ENCODE peak calls at places on chromosome 5, in five cellular contexts. One of them, this sample, is unnamed.

GRCh38 chr5:93240228-93240834 is 340.7 kb downstream of the NR2F1-AS1 start:
- DNase-seq in left ventricle myocardium inferior: no peak
- DNase-seq in CD4-positive, alpha-beta T cell: no peak
- DNase-seq in sigmoid colon: no peak
- DNase-seq in lung: no peak
- DNase-seq in this sample: no peak

GRCh38 chr5:107566537-107566875 is 104.2 kb downstream of the EFNA5 start:
- DNase-seq in lung: no peak
- DNase-seq in CD4-positive, alpha-beta T cell: no peak
- DNase-seq in left ventricle myocardium inferior: no peak
- DNase-seq in sigmoid colon: no peak
- DNase-seq in this sample: no peak

GRCh38 chr5:177086918-177087706 is 397 bp downstream of the FGFR4 start:
- DNase-seq in left ventricle myocardium inferior: no peak
- DNase-seq in lung: peak
- DNase-seq in sigmoid colon: no peak
- DNase-seq in CD4-positive, alpha-beta T cell: peak
- DNase-seq in this sample: peak

GRCh38 chr5:98735806-98736507 is 37.5 kb upstream of the RGMB start:
- DNase-seq in left ventricle myocardium inferior: no peak
- DNase-seq in lung: no peak
- DNase-seq in sigmoid colon: no peak
- DNase-seq in CD4-positive, alpha-beta T cell: no peak
- DNase-seq in this sample: no peak

GRCh38 chr5:81750308-81751008 is 439 bp downstream of the SSBP2 start:
- DNase-seq in lung: no peak
- DNase-seq in left ventricle myocardium inferior: no peak
- DNase-seq in sigmoid colon: no peak
- DNase-seq in CD4-positive, alpha-beta T cell: peak
- DNase-seq in this sample: no peak

GRCh38 chr5:106113922-106114321 is 1556.8 kb downstream of the EFNA5 start:
- DNase-seq in lung: no peak
- DNase-seq in sigmoid colon: no peak
- DNase-seq in CD4-positive, alpha-beta T cell: no peak
- DNase-seq in left ventricle myocardium inferior: no peak
- DNase-seq in this sample: no peak

GRCh38 chr5:147346006-147346561 is 111.3 kb downstream of the STK32A start:
- DNase-seq in left ventricle myocardium inferior: no peak
- DNase-seq in lung: no peak
- DNase-seq in CD4-positive, alpha-beta T cell: no peak
- DNase-seq in sigmoid colon: no peak
- DNase-seq in this sample: no peak

GRCh38 chr5:144467795-144468194 is 297.1 kb downstream of the KCTD16 start:
- DNase-seq in CD4-positive, alpha-beta T cell: no peak
- DNase-seq in left ventricle myocardium inferior: no peak
- DNase-seq in lung: no peak
- DNase-seq in sigmoid colon: no peak
- DNase-seq in this sample: no peak

GRCh38 chr5:97165726-97166125 is 17.3 kb downstream of the RIOK2 start:
- DNase-seq in lung: no peak
- DNase-seq in CD4-positive, alpha-beta T cell: no peak
- DNase-seq in left ventricle myocardium inferior: no peak
- DNase-seq in sigmoid colon: no peak
- DNase-seq in this sample: no peak

GRCh38 chr5:102901821-102902448 is 146.8 kb downstream of the PAM start:
- DNase-seq in CD4-positive, alpha-beta T cell: no peak
- DNase-seq in left ventricle myocardium inferior: no peak
- DNase-seq in lung: no peak
- DNase-seq in sigmoid colon: no peak
- DNase-seq in this sample: no peak

GRCh38 chr5:169112016-169112415 is 188.9 kb downstream of the SLIT3 start:
- DNase-seq in CD4-positive, alpha-beta T cell: no peak
- DNase-seq in left ventricle myocardium inferior: no peak
- DNase-seq in lung: no peak
- DNase-seq in sigmoid colon: no peak
- DNase-seq in this sample: no peak

GRCh38 chr5:168239325-168239724 is 52.1 kb upstream of the WWC1 start:
- DNase-seq in lung: no peak
- DNase-seq in CD4-positive, alpha-beta T cell: no peak
- DNase-seq in left ventricle myocardium inferior: no peak
- DNase-seq in sigmoid colon: no peak
- DNase-seq in this sample: no peak

GRCh38 chr5:100188778-100189177 is 346.4 kb upstream of the FAM174A start:
- DNase-seq in sigmoid colon: no peak
- DNase-seq in CD4-positive, alpha-beta T cell: no peak
- DNase-seq in left ventricle myocardium inferior: no peak
- DNase-seq in lung: no peak
- DNase-seq in this sample: no peak

GRCh38 chr5:132262882-132263547 is 5.5 kb downstream of the PDLIM4 start:
- DNase-seq in lung: no peak
- DNase-seq in sigmoid colon: no peak
- DNase-seq in left ventricle myocardium inferior: no peak
- DNase-seq in CD4-positive, alpha-beta T cell: no peak
- DNase-seq in this sample: no peak

GRCh38 chr5:93186031-93186682 is 394.9 kb downstream of the NR2F1-AS1 start:
- DNase-seq in CD4-positive, alpha-beta T cell: no peak
- DNase-seq in sigmoid colon: no peak
- DNase-seq in left ventricle myocardium inferior: no peak
- DNase-seq in lung: no peak
- DNase-seq in this sample: no peak

GRCh38 chr5:157520911-157521703 is 54.5 kb downstream of the ADAM19 start:
- DNase-seq in left ventricle myocardium inferior: peak
- DNase-seq in sigmoid colon: no peak
- DNase-seq in CD4-positive, alpha-beta T cell: no peak
- DNase-seq in lung: peak
- DNase-seq in this sample: no peak

GRCh38 chr5:36796171-36796570 is 80.4 kb upstream of the NIPBL start:
- DNase-seq in lung: no peak
- DNase-seq in sigmoid colon: no peak
- DNase-seq in CD4-positive, alpha-beta T cell: no peak
- DNase-seq in left ventricle myocardium inferior: no peak
- DNase-seq in this sample: no peak

GRCh38 chr5:92513067-92513466 is 1068.0 kb downstream of the NR2F1-AS1 start:
- DNase-seq in lung: no peak
- DNase-seq in sigmoid colon: no peak
- DNase-seq in CD4-positive, alpha-beta T cell: no peak
- DNase-seq in left ventricle myocardium inferior: no peak
- DNase-seq in this sample: no peak

GRCh38 chr5:98769006-98769255 is 4.5 kb upstream of the RGMB start:
- DNase-seq in sigmoid colon: no peak
- DNase-seq in left ventricle myocardium inferior: peak
- DNase-seq in lung: no peak
- DNase-seq in CD4-positive, alpha-beta T cell: no peak
- DNase-seq in this sample: no peak

GRCh38 chr5:151052834-151053233 is 28.0 kb downstream of the TNIP1 start:
- DNase-seq in left ventricle myocardium inferior: no peak
- DNase-seq in sigmoid colon: no peak
- DNase-seq in lung: no peak
- DNase-seq in CD4-positive, alpha-beta T cell: no peak
- DNase-seq in this sample: no peak

GRCh38 chr5:152542741-152543140 is 137.7 kb upstream of the NMUR2 start:
- DNase-seq in sigmoid colon: no peak
- DNase-seq in left ventricle myocardium inferior: no peak
- DNase-seq in CD4-positive, alpha-beta T cell: no peak
- DNase-seq in lung: no peak
- DNase-seq in this sample: no peak

GRCh38 chr5:141677415-141677814 is 4.6 kb downstream of the ARAP3 start:
- DNase-seq in sigmoid colon: no peak
- DNase-seq in CD4-positive, alpha-beta T cell: no peak
- DNase-seq in left ventricle myocardium inferior: no peak
- DNase-seq in lung: no peak
- DNase-seq in this sample: no peak

GRCh38 chr5:95895223-95895622 is 66.4 kb downstream of the ELL2 start:
- DNase-seq in CD4-positive, alpha-beta T cell: no peak
- DNase-seq in left ventricle myocardium inferior: no peak
- DNase-seq in sigmoid colon: no peak
- DNase-seq in lung: no peak
- DNase-seq in this sample: no peak

GRCh38 chr5:172953776-172954189 is 5.4 kb upstream of the RPL26L1 start:
- DNase-seq in left ventricle myocardium inferior: no peak
- DNase-seq in lung: no peak
- DNase-seq in CD4-positive, alpha-beta T cell: no peak
- DNase-seq in sigmoid colon: no peak
- DNase-seq in this sample: no peak

GRCh38 chr5:5347442-5347841 is 75.0 kb upstream of the ICE1 start:
- DNase-seq in left ventricle myocardium inferior: no peak
- DNase-seq in CD4-positive, alpha-beta T cell: no peak
- DNase-seq in lung: no peak
- DNase-seq in sigmoid colon: no peak
- DNase-seq in this sample: no peak

GRCh38 chr5:66621146-66621545 is 25.0 kb downstream of the MAST4 start:
- DNase-seq in sigmoid colon: no peak
- DNase-seq in CD4-positive, alpha-beta T cell: no peak
- DNase-seq in lung: no peak
- DNase-seq in left ventricle myocardium inferior: no peak
- DNase-seq in this sample: no peak

GRCh38 chr5:90477073-90477472 is 2.4 kb downstream of the POLR3G start:
- DNase-seq in CD4-positive, alpha-beta T cell: no peak
- DNase-seq in sigmoid colon: no peak
- DNase-seq in left ventricle myocardium inferior: no peak
- DNase-seq in lung: no peak
- DNase-seq in this sample: no peak

GRCh38 chr5:90472783-90473182 is 1.8 kb downstream of the MBLAC2 start:
- DNase-seq in left ventricle myocardium inferior: no peak
- DNase-seq in sigmoid colon: no peak
- DNase-seq in CD4-positive, alpha-beta T cell: no peak
- DNase-seq in lung: no peak
- DNase-seq in this sample: no peak

GRCh38 chr5:90475436-90475980 is 844 bp downstream of the POLR3G start:
- DNase-seq in sigmoid colon: no peak
- DNase-seq in lung: no peak
- DNase-seq in left ventricle myocardium inferior: no peak
- DNase-seq in CD4-positive, alpha-beta T cell: no peak
- DNase-seq in this sample: no peak

GRCh38 chr5:90473321-90474234 is 993 bp downstream of the MBLAC2 start:
- DNase-seq in sigmoid colon: no peak
- DNase-seq in CD4-positive, alpha-beta T cell: no peak
- DNase-seq in left ventricle myocardium inferior: no peak
- DNase-seq in lung: peak
- DNase-seq in this sample: no peak

DNA sequence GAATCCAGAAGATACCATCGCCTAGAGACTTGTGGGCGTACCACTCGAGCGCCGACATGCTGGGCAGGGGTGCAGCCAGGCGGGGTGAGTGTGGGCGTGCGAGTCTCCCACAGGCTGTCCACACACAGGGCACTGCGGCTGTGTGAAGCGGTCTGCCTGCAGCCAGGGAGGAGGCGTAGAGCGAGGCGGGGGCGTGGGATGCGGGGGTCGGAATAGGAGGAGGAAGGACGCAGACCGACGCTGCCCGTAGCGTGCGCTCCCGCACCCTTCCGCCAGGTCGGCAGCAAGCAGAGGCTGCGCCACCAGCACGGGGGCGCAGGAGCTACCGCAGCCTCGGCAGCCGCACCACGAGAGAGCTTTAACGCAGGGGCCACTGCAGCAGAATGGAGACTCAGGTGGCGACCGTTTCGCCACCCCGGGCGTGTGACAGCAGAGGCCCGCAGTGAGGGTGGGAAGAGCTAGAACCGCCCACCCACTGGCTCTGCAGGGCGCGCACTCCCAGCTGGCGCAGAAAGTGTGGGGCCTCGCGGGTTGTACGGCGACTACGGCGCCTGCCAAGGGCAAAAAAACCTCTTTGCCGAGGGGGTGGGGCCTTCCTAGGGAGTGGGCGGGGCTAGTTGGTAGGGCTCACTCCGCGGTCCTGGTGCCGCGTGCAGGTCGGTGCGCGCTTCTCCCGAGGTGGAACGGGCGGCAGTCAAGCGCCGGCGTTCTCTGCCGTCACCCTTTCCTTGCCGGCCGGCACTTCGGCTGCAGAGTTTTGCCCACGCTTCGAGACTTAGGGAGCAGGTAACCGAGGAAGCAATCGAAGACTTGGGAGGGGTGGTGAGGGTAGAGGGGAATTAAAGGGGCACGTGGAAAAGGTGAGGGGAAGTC is at the start of the genes MBLAC2 and POLR3G:
- DNase-seq in sigmoid colon: peak
- DNase-seq in lung: peak
- DNase-seq in CD4-positive, alpha-beta T cell: peak
- DNase-seq in left ventricle myocardium inferior: peak
- DNase-seq in this sample: peak
- TF ChIP-seq CTCF in sigmoid colon: peak
- TF ChIP-seq CTCF in lung: peak
- TF ChIP-seq CTCF in CD4-positive, alpha-beta T cell: peak
- TF ChIP-seq CTCF in left ventricle myocardium inferior: peak
- TF ChIP-seq CTCF in this sample: no peak

GRCh38 chr5:1975898-1976765 is 93.4 kb upstream of the IRX4 start:
- DNase-seq in sigmoid colon: no peak
- DNase-seq in left ventricle myocardium inferior: no peak
- DNase-seq in lung: no peak
- DNase-seq in CD4-positive, alpha-beta T cell: no peak
- DNase-seq in this sample: no peak
- TF ChIP-seq CTCF in sigmoid colon: no peak
- TF ChIP-seq CTCF in left ventricle myocardium inferior: peak
- TF ChIP-seq CTCF in lung: no peak
- TF ChIP-seq CTCF in CD4-positive, alpha-beta T cell: no peak
- TF ChIP-seq CTCF in this sample: peak

DNA sequence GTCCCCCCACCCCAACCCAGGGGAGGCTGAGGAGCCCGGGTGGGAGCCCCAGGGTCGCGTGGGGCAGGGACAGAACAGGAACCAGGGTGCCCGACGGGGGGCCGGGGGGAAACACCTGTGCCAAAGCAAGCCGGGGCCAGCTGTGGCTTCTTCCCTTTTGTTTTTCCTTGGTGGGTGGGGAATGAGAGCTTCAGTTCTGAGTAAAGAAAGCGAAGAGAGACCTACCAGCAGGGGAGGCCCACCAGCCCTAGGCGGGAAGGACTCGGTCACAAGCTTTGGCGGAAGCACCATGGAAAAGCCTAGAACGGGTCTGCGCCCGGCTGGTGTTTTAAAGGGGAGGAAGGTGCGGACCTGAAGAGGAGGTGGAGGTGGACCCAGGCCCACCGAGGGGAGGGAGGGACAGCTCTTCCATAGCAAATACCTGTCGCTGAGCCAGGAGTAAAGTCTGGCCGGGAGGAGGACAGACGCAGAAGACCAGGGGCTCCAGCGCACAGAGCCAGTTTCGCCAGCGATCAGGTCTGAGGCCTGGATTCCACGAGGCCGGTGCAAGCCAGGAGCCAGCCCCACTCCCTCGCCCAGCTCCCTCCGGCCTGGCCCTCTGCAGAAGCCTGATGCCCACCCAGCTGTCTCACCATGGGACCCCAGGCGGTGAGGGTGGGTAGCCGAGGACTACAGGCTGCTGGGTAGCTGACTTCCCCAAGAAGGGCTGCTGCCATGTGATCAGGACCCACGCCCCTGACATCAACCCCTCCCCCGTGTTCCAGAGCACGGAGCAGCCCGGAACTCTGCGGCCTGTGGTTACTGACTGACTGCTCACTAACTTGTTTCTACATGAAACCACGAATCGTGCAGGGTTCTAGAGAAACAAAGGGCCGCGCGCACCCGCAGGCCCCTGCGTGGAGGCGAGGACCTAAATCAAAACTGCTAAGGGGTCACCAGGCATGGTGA is 849 bp upstream of the MGAT1 start:
- DNase-seq in left ventricle myocardium inferior: peak
- DNase-seq in lung: peak
- DNase-seq in sigmoid colon: peak
- DNase-seq in CD4-positive, alpha-beta T cell: peak
- DNase-seq in this sample: no peak
- TF ChIP-seq CTCF in left ventricle myocardium inferior: peak
- TF ChIP-seq CTCF in lung: no peak
- TF ChIP-seq CTCF in sigmoid colon: no peak
- TF ChIP-seq CTCF in CD4-positive, alpha-beta T cell: no peak
- TF ChIP-seq CTCF in this sample: no peak

GRCh38 chr5:78056901-78057514 is 237.5 kb downstream of the AP3B1 start:
- DNase-seq in sigmoid colon: no peak
- DNase-seq in lung: no peak
- DNase-seq in CD4-positive, alpha-beta T cell: no peak
- DNase-seq in left ventricle myocardium inferior: no peak
- DNase-seq in this sample: no peak
- TF ChIP-seq CTCF in sigmoid colon: no peak
- TF ChIP-seq CTCF in lung: no peak
- TF ChIP-seq CTCF in CD4-positive, alpha-beta T cell: no peak
- TF ChIP-seq CTCF in left ventricle myocardium inferior: no peak
- TF ChIP-seq CTCF in this sample: peak

This sample was measured in D721Med.